ENCODE peak calls at places on chromosomes 2 and 18, in four cellular contexts. K is activated T-cell treated with anti-CD3 and anti-CD28 coated beads, Interleukin-2, amount 50 U/mL, for 48 hours; V is iris pigment epithelial cell; U is retina. E is an unnamed sample.

GRCh38 chr2:10473121-10473756 is 25.1 kb upstream of the ODC1 start:
- DNase-seq in K (no peak), V (no peak), U (no peak), E (no peak)

GRCh38 chr2:102761763-102762162 is at the start of gene TMEM182:
- DNase-seq in K (no peak), V (no peak), U (no peak), E (no peak)

GRCh38 chr2:53787255-53787910 is 539 bp downstream of the ERLEC1 start:
- DNase-seq in K (no peak), V (peak), U (no peak), E (peak)

GRCh38 chr18:49490246-49490762 is 3.3 kb upstream of the C18orf32 start:
- DNase-seq in K (no peak), V (no peak), U (no peak), E (no peak)

GRCh38 chr2:11540996-11541692 is 7.3 kb downstream of the GREB1 start:
- DNase-seq in K (no peak), V (no peak), U (no peak), E (no peak)

GRCh38 chr2:180983468-180984388 is 3.3 kb downstream of the UBE2E3 start:
- DNase-seq in K (no peak), V (peak), U (peak), E (peak)

GRCh38 chr2:32946314-32947075 is at the start of gene LTBP1:
- DNase-seq in K (peak), V (peak), U (peak), E (peak)

GRCh38 chr2:105790467-105791118 is 45.9 kb downstream of the NCK2 start:
- DNase-seq in K (no peak), V (no peak), U (no peak), E (no peak)

GRCh38 chr2:42787788-42788477 is 4.5 kb downstream of the HAAO start:
- DNase-seq in K (peak), V (no peak), U (no peak), E (no peak)

GRCh38 chr2:9768388-9768787 is 74.9 kb upstream of the TAF1B start:
- DNase-seq in K (no peak), V (no peak), U (peak), E (no peak)

GRCh38 chr2:14756122-14756541 is 123.6 kb downstream of the LRATD1 start:
- DNase-seq in K (no peak), V (peak), U (no peak), E (no peak)

GRCh38 chr2:216804357-216805350 is 55.2 kb downstream of the TNP1 start:
- DNase-seq in K (no peak), V (no peak), U (no peak), E (no peak)

GRCh38 chr18:76394780-76395476 is 100.1 kb downstream of the ZNF516 start:
- DNase-seq in K (no peak), V (peak), U (no peak), E (no peak)